ENCODE peak calls at places on chromosome 16, in five cellular contexts. W is CD8-positive, alpha-beta T cell; Z is sigmoid colon; K is endothelial cell; A is astrocyte of the spinal cord. H is an unnamed sample.

GRCh38 chr16:10383626-10384025 is 2.2 kb upstream of the ATF7IP2 start:
- DNase-seq in W (no peak), Z (no peak), K (no peak), A (no peak), H (no peak)

GRCh38 chr16:30951785-30952184 is 2.9 kb downstream of the ORAI3 start:
- DNase-seq in W (no peak), Z (peak; percentile 95), K (no peak), A (peak; percentile 55), H (no peak)

GRCh38 chr16:22205577-22206012 is 483 bp upstream of the EEF2K start:
- DNase-seq in W (no peak), Z (no peak), K (no peak), A (no peak), H (no peak)

GRCh38 chr16:61289141-61289540 is 747.1 kb downstream of the CDH8 start:
- DNase-seq in W (no peak), Z (no peak), K (no peak), A (no peak), H (no peak)

GRCh38 chr16:65807858-65808257 is 558.6 kb upstream of the CDH5 start:
- DNase-seq in W (no peak), Z (no peak), K (no peak), A (no peak), H (no peak)

GRCh38 chr16:58127033-58127556 is 2.1 kb downstream of the CFAP20 start:
- DNase-seq in W (no peak), Z (no peak), K (no peak), A (peak; percentile 61), H (no peak)

GRCh38 chr16:49592507-49593422 is 219.2 kb downstream of the C16orf78 start:
- DNase-seq in W (peak; percentile 28), Z (no peak), K (peak; percentile 49), A (peak; percentile 14), H (no peak)

GRCh38 chr16:4330277-4330882 is 14.5 kb downstream of the GLIS2 start:
- DNase-seq in W (peak; percentile 76), Z (peak; percentile 91), K (peak; percentile 92), A (peak; percentile 44), H (no peak)

GRCh38 chr16:88781140-88782077 is 3.6 kb downstream of the PIEZO1 start:
- DNase-seq in W (peak; percentile 75), Z (no peak), K (no peak), A (no peak), H (no peak)

GRCh38 chr16:52436646-52437645 is 110.0 kb downstream of the TOX3 start:
- DNase-seq in W (no peak), Z (no peak), K (no peak), A (no peak), H (no peak)

GRCh38 chr16:1770328-1771071 is 843 bp downstream of the NME3 start:
- DNase-seq in W (peak; percentile 43), Z (peak; percentile 92), K (no peak), A (peak; percentile 50), H (no peak)

GRCh38 chr16:3021449-3022207 is 1.5 kb downstream of the TNFRSF12A start:
- DNase-seq in W (peak; percentile 77), Z (peak; percentile 90), K (peak; percentile 68), A (peak; percentile 98), H (peak; percentile 97)

GRCh38 chr16:55471448-55472097 is 7.4 kb upstream of the MMP2 start:
- DNase-seq in W (no peak), Z (no peak), K (no peak), A (peak; percentile 86), H (no peak)

GRCh38 chr16:53859995-53860540 is 156.1 kb downstream of the FTO start:
- DNase-seq in W (no peak), Z (no peak), K (no peak), A (no peak), H (no peak)

GRCh38 chr16:2422123-2422867 is 7.0 kb upstream of the CCNF start:
- DNase-seq in W (no peak), Z (peak; percentile 34), K (no peak), A (no peak), H (peak; percentile 36)

GRCh38 chr16:66843191-66843590 is 1.0 kb upstream of the CA7 start:
- DNase-seq in W (no peak), Z (no peak), K (no peak), A (no peak), H (no peak)

GRCh38 chr16:56944954-56945839 is 13.3 kb downstream of the HERPUD1 start:
- DNase-seq in W (no peak), Z (peak; percentile 48), K (no peak), A (no peak), H (no peak)

GRCh38 chr16:9003763-9004162 is 40.1 kb upstream of the USP7 start:
- DNase-seq in W (no peak), Z (no peak), K (no peak), A (no peak), H (no peak)

GRCh38 chr16:78744796-78745464 is 645.5 kb downstream of the WWOX start:
- DNase-seq in W (no peak), Z (no peak), K (no peak), A (no peak), H (no peak)

GRCh38 chr16:77066896-77067496 is 124.0 kb upstream of the MON1B start:
- DNase-seq in W (no peak), Z (no peak), K (no peak), A (no peak), H (no peak)

GRCh38 chr16:72815348-72816318 is 232.3 kb downstream of the ZFHX3 start:
- DNase-seq in W (no peak), Z (no peak), K (no peak), A (no peak), H (no peak)

GRCh38 chr16:77599793-77600415 is 122.4 kb upstream of the NUDT7 start:
- DNase-seq in W (no peak), Z (no peak), K (peak; percentile 56), A (peak; percentile 50), H (no peak)

GRCh38 chr16:1792836-1793577 is 498 bp downstream of the IGFALS start:
- DNase-seq in W (no peak), Z (no peak), K (no peak), A (no peak), H (peak; percentile 93)

GRCh38 chr16:2188395-2188794 is 8.0 kb downstream of the CASKIN1 start:
- DNase-seq in W (no peak), Z (no peak), K (no peak), A (no peak), H (no peak)

GRCh38 chr16:52357711-52358110 is 189.2 kb downstream of the TOX3 start:
- DNase-seq in W (no peak), Z (no peak), K (no peak), A (no peak), H (no peak)

GRCh38 chr16:85321856-85322271 is 209.6 kb upstream of the CIBAR2 start:
- DNase-seq in W (no peak), Z (peak; percentile 97), K (no peak), A (peak; percentile 93), H (no peak)

GRCh38 chr16:74743045-74743667 is 31.5 kb downstream of the FA2H start:
- DNase-seq in W (no peak), Z (no peak), K (no peak), A (no peak), H (no peak)

GRCh38 chr16:2761886-2762583 is 9.6 kb downstream of the SRRM2 start:
- DNase-seq in W (no peak), Z (no peak), K (no peak), A (no peak), H (peak; percentile 72)

DNA sequence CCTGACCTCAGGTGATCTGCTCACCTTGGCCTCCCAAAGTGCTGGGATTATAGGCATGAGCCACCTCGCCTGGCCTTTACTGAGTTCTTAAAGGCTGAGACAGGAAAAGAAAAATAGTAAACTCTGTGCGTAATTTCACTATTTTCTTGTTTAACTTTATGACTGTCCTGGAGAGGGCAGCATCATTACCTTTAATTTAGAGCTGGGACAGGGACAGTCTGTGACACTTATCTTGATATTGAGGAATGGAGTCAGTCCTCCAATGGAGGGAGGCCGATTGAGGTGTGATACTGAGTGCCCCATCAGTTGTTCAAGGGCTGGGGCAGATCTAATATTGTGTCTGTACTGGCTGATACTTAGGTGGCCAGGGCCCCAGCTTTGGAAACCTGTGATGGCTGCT is 21.5 kb upstream of the SPN start:
- DNase-seq in W (no peak), Z (no peak), K (no peak), A (no peak), H (no peak)
- TF ChIP-seq CTCF in W (no peak), Z (no peak), K (no peak), A (peak; percentile 9), H (peak; percentile 64)

GRCh38 chr16:84120023-84120422 is 3.3 kb upstream of the MBTPS1 start:
- DNase-seq in W (no peak), Z (no peak), K (no peak), A (no peak), H (no peak)

GRCh38 chr16:84116720-84117481 is at the start of gene MBTPS1:
- DNase-seq in W (peak; percentile 98), Z (peak; percentile 99), K (peak; percentile 99), A (peak; percentile 98), H (peak; percentile 100)

GRCh38 chr16:84117482-84117843 is 721 bp upstream of the MBTPS1 start:
- DNase-seq in W (peak; percentile 27), Z (no peak), K (no peak), A (peak; percentile 52), H (no peak)

GRCh38 chr16:84119368-84119767 is 2.6 kb upstream of the MBTPS1 start:
- DNase-seq in W (no peak), Z (no peak), K (no peak), A (no peak), H (no peak)

DNA sequence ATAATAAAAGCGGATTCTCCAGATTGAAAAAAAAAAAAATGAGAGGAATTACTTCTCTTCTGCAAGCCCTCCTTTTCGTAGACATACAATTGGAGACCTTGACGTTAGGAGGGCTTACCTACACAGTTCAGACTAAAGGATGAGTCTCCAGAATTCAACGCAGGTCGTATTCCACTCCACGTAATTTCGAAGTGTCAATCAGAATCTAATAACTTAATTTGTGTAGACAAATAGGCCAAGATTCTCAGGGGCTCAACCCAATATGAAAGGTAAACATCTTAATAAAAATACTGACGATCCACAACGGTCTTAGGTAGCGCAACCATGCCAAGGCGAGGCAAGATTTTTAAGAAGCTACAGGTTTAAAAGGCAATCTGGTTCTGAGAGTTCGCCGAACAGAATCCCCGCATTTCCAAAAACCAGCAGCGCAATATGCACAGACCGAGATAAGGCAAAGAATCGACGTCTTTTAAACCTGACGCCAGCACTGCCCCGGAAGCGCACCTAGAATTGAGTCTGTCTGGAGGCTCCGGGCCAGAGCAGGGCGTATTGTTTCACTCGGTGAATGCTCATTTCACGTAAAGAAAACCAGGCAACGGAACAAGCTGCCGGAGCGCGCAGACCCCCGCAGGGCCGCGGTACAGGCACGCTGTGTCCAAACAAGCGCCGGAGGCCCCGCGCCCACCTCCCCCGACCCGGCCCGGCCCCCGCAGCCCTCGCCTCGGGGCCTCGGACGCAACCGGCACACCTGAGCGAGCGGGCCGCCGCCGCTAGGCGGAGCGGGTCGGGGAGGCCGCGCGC is 623 bp downstream of the MBTPS1 start:
- DNase-seq in W (peak; percentile 66), Z (no peak), K (no peak), A (peak; percentile 40), H (no peak)
- TF ChIP-seq CTCF in W (peak; percentile 48), Z (no peak), K (peak; percentile 63), A (no peak), H (peak; percentile 72)

DNA sequence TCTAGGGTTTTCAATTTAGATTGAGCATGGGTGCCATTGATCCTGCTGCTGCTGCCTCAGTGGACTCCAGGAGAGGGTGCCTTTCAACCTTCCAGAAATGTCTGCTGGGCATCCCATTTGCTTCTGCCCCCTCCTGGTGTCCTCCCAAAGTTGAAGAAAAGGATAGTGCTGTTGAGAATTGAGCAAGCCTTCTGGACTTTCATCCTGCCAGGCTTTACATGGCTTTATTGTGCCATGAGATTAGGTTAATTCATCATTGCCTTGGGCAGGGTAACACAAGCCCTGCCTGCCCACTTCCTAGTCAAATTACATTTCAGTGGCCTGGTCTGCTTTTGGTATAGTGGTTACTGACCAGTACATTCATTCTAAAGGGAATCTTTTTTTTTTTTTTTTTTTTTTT is 17.9 kb upstream of the TANGO6 start:
- DNase-seq in W (no peak), Z (no peak), K (no peak), A (no peak), H (no peak)
- TF ChIP-seq CTCF in W (no peak), Z (no peak), K (no peak), A (no peak), H (no peak)

GRCh38 chr16:21064203-21064602 is 86.4 kb downstream of the DNAH3 start:
- DNase-seq in W (no peak), Z (no peak), K (no peak), A (no peak), H (no peak)
- TF ChIP-seq CTCF in W (no peak), Z (no peak), K (no peak), A (no peak), H (no peak)

H was measured in chondrocyte.